ENCODE peak calls at places on chromosomes 13 and 19, in ten cellular contexts. Z is H9; S is iPS-NIHi11; P is effector memory CD8-positive, alpha-beta T cell; R is T-helper 2 cell; K is activated CD8-positive, alpha-beta memory T cell treated with anti-CD3 and anti-CD28 coated beads, Interleukin-2, amount 50 U/mL, for 48 hours; Y is ureter; V is stimulated activated CD8-positive, alpha-beta memory T cell treated with anti-CD3 and anti-CD28 coated beads, Interleukin-7, amount 100 ng/mL, for 1 hour; Q is body of pancreas; F is T-helper 1 cell. C is an unnamed sample.
A peak's percentile ranks its signal among the peaks of the same experiment; 100 is the strongest.

GRCh38 chr19:18029617-18030338 is 21.8 kb downstream of the ARRDC2 start:
- DNase-seq in Z (no peak), S (no peak), P (no peak), R (no peak), K (no peak), Y (no peak), V (no peak), Q (peak; percentile 71), F (no peak), C (no peak)

GRCh38 chr19:46878613-46879375 is 18.0 kb downstream of the ARHGAP35 start:
- DNase-seq in Z (no peak), S (no peak), P (no peak), R (no peak), K (no peak), Y (no peak), V (no peak), Q (no peak), F (no peak), C (no peak)

GRCh38 chr13:58480011-58480410 is 848.5 kb downstream of the PCDH17 start:
- DNase-seq in Z (no peak), S (no peak), P (no peak), R (no peak), K (no peak), Y (no peak), V (no peak), Q (no peak), F (no peak), C (no peak)

GRCh38 chr13:103029798-103030197 is 36.4 kb downstream of the SLC10A2 start:
- DNase-seq in Z (no peak), S (no peak), P (no peak), R (no peak), K (no peak), Y (no peak), V (no peak), Q (no peak), F (no peak), C (no peak)

GRCh38 chr13:34805347-34805746 is 136.7 kb upstream of the NBEA start:
- DNase-seq in Z (no peak), S (no peak), P (no peak), R (no peak), K (no peak), Y (no peak), V (no peak), Q (no peak), F (no peak), C (no peak)

GRCh38 chr13:104809483-104809882 is 1726.0 kb downstream of the EFNB2 start:
- DNase-seq in Z (no peak), S (no peak), P (no peak), R (no peak), K (no peak), Y (no peak), V (no peak), Q (no peak), F (no peak), C (no peak)

GRCh38 chr13:49655906-49656305 is 27.6 kb downstream of the ARL11 start:
- DNase-seq in Z (no peak), S (no peak), P (no peak), R (no peak), K (no peak), Y (no peak), V (no peak), Q (no peak), F (no peak), C (no peak)

GRCh38 chr13:111883571-111884343 is 183.2 kb upstream of the SOX1 start:
- DNase-seq in Z (no peak), S (no peak), P (no peak), R (no peak), K (no peak), Y (no peak), V (no peak), Q (no peak), F (no peak), C (peak; percentile 10)

GRCh38 chr19:13784731-13785452 is 10.4 kb upstream of the ZSWIM4 start:
- DNase-seq in Z (peak; percentile 85), S (peak; percentile 78), P (peak; percentile 63), R (peak; percentile 70), K (peak; percentile 86), Y (peak; percentile 79), V (peak; percentile 42), Q (peak; percentile 86), F (peak; percentile 64), C (peak; percentile 79)

GRCh38 chr13:55160911-55161310 is 1979.8 kb upstream of the PRR20A start:
- DNase-seq in Z (no peak), S (no peak), P (no peak), R (no peak), K (no peak), Y (no peak), V (no peak), Q (no peak), F (no peak), C (no peak)

GRCh38 chr13:90943961-90944360 is 403.5 kb upstream of the MIR17HG start:
- DNase-seq in Z (no peak), S (no peak), P (no peak), R (no peak), K (no peak), Y (no peak), V (no peak), Q (no peak), F (no peak), C (no peak)

GRCh38 chr19:18940791-18941627 is at the start of gene HOMER3:
- DNase-seq in Z (peak; percentile 54), S (peak; percentile 95), P (peak; percentile 54), R (peak; percentile 58), K (peak; percentile 94), Y (peak; percentile 85), V (peak; percentile 53), Q (peak; percentile 79), F (peak; percentile 41), C (peak; percentile 85)

GRCh38 chr19:10567696-10568443 is 909 bp downstream of the CDKN2D start:
- DNase-seq in Z (no peak), S (no peak), P (no peak), R (no peak), K (no peak), Y (no peak), V (no peak), Q (no peak), F (no peak), C (no peak)

GRCh38 chr13:64255988-64256387 is 2840.3 kb upstream of the PCDH20 start:
- DNase-seq in Z (no peak), S (no peak), P (no peak), R (no peak), K (no peak), Y (no peak), V (no peak), Q (no peak), F (no peak), C (no peak)

GRCh38 chr13:31998131-31998530 is 33.4 kb upstream of the FRY start:
- DNase-seq in Z (no peak), S (no peak), P (no peak), R (no peak), K (no peak), Y (peak; percentile 60), V (no peak), Q (no peak), F (no peak), C (no peak)

GRCh38 chr13:48892311-48892710 is 83.4 kb upstream of the FNDC3A start:
- DNase-seq in Z (no peak), S (no peak), P (no peak), R (peak; percentile 79), K (no peak), Y (no peak), V (no peak), Q (no peak), F (peak; percentile 84), C (no peak)

GRCh38 chr19:17264641-17264979 is at the start of gene USHBP1:
- DNase-seq in Z (peak; percentile 88), S (peak; percentile 77), P (no peak), R (peak; percentile 28), K (no peak), Y (no peak), V (no peak), Q (no peak), F (no peak), C (no peak)

GRCh38 chr13:32126298-32126697 is 94.7 kb downstream of the FRY start:
- DNase-seq in Z (no peak), S (no peak), P (no peak), R (no peak), K (no peak), Y (no peak), V (no peak), Q (no peak), F (no peak), C (no peak)

GRCh38 chr19:32201661-32202060 is 143.7 kb upstream of the ZNF507 start:
- DNase-seq in Z (no peak), S (no peak), P (no peak), R (peak; percentile 66), K (no peak), Y (peak; percentile 28), V (no peak), Q (no peak), F (peak; percentile 58), C (no peak)

GRCh38 chr19:55585658-55586339 is 5.2 kb upstream of the ZNF579 start:
- DNase-seq in Z (peak; percentile 90), S (peak; percentile 80), P (no peak), R (peak; percentile 27), K (peak; percentile 72), Y (peak; percentile 78), V (no peak), Q (peak; percentile 82), F (no peak), C (peak; percentile 89)

GRCh38 chr19:55319786-55320185 is 5.4 kb downstream of the TMEM150B start:
- DNase-seq in Z (peak; percentile 92), S (peak; percentile 94), P (no peak), R (no peak), K (no peak), Y (no peak), V (no peak), Q (peak; percentile 29), F (no peak), C (peak; percentile 88)

GRCh38 chr13:36344886-36345437 is 1.2 kb downstream of the SPART start:
- DNase-seq in Z (no peak), S (peak; percentile 11), P (no peak), R (peak; percentile 28), K (no peak), Y (no peak), V (no peak), Q (no peak), F (no peak), C (no peak)

GRCh38 chr19:54248016-54248601 is 5.5 kb upstream of the LILRA6 start:
- DNase-seq in Z (no peak), S (no peak), P (no peak), R (peak; percentile 27), K (peak; percentile 70), Y (peak; percentile 47), V (no peak), Q (no peak), F (peak; percentile 40), C (no peak)

GRCh38 chr13:98324105-98324504 is 147.0 kb upstream of the RNF113B start:
- DNase-seq in Z (no peak), S (no peak), P (no peak), R (no peak), K (no peak), Y (no peak), V (no peak), Q (no peak), F (no peak), C (no peak)

GRCh38 chr19:3459322-3459881 is 20.9 kb downstream of the SMIM24 start:
- DNase-seq in Z (peak; percentile 78), S (peak; percentile 84), P (no peak), R (peak; percentile 14), K (no peak), Y (peak; percentile 86), V (no peak), Q (peak; percentile 90), F (no peak), C (no peak)

GRCh38 chr19:35327642-35328041 is 1.3 kb upstream of the CD22 start:
- DNase-seq in Z (peak; percentile 61), S (no peak), P (no peak), R (no peak), K (no peak), Y (no peak), V (no peak), Q (no peak), F (no peak), C (no peak)

GRCh38 chr13:25371608-25372274 is at the start of gene ATP8A2:
- DNase-seq in Z (peak; percentile 40), S (peak; percentile 67), P (no peak), R (no peak), K (no peak), Y (no peak), V (no peak), Q (no peak), F (no peak), C (peak; percentile 63)

GRCh38 chr13:76822691-76823267 is 63.4 kb downstream of the KCTD12 start:
- DNase-seq in Z (no peak), S (no peak), P (no peak), R (peak; percentile 38), K (no peak), Y (no peak), V (no peak), Q (no peak), F (peak; percentile 20), C (no peak)

C was measured in ecto neural progenitor cell.